ENCODE peak calls at places on chromosome 21, in eight cellular contexts. E is body of pancreas, M is AG04450, D is pancreas, T is fibroblast of the aortic adventitia, L is astrocyte of the cerebellum, W is A549, Z is brain microvascular endothelial cell. F is an unnamed sample.

GRCh38 chr21:31878831-31879230 is 6.0 kb downstream of the HUNK start:
- DNase-seq in M (no peak), Z (no peak), D (no peak), W (no peak), T (no peak), E (no peak), L (no peak), F (no peak)

GRCh38 chr21:35164380-35164779 is 115.3 kb upstream of the RUNX1 start:
- DNase-seq in D (no peak), T (no peak), Z (no peak), E (no peak), M (no peak), L (no peak), W (no peak), F (no peak)

GRCh38 chr21:36816556-36817130 is 117.7 kb downstream of the SIM2 start:
- DNase-seq in T (no peak), D (no peak), M (no peak), Z (no peak), W (no peak), E (no peak), L (no peak), F (no peak)

GRCh38 chr21:42835211-42835610 is 44.1 kb downstream of the WDR4 start:
- DNase-seq in Z (no peak), M (no peak), L (no peak), T (no peak), D (no peak), E (no peak), W (no peak), F (no peak)

GRCh38 chr21:26850116-26850643 is 5.0 kb upstream of the ADAMTS1 start:
- DNase-seq in E (no peak), Z (no peak), T (peak), D (no peak), M (no peak), W (no peak), L (no peak), F (no peak)

GRCh38 chr21:27694667-27695066 is 727.8 kb upstream of the ADAMTS5 start:
- DNase-seq in T (no peak), W (no peak), D (no peak), Z (no peak), M (no peak), L (no peak), E (no peak), F (no peak)

GRCh38 chr21:27647401-27647800 is 680.5 kb upstream of the ADAMTS5 start:
- DNase-seq in D (no peak), M (no peak), T (peak), W (no peak), E (no peak), Z (no peak), L (no peak), F (no peak)

GRCh38 chr21:42307106-42307505 is 8.1 kb downstream of the TFF3 start:
- DNase-seq in Z (no peak), D (no peak), E (no peak), M (no peak), T (no peak), W (no peak), L (no peak), F (no peak)

GRCh38 chr21:42471206-42471605 is 24.8 kb downstream of the RSPH1 start:
- DNase-seq in E (no peak), T (no peak), D (no peak), M (no peak), W (no peak), L (no peak), Z (no peak), F (no peak)

GRCh38 chr21:37699024-37699770 is 217.1 kb downstream of the KCNJ6 start:
- DNase-seq in E (no peak), M (no peak), L (no peak), Z (no peak), W (no peak), T (no peak), D (no peak), F (no peak)

GRCh38 chr21:36065497-36066036 is 4.3 kb upstream of the CBR1 start:
- DNase-seq in T (peak), D (no peak), W (no peak), Z (peak), M (no peak), E (peak), L (no peak), F (no peak)

GRCh38 chr21:33127154-33127893 is 57.4 kb downstream of the OLIG1 start:
- DNase-seq in D (no peak), T (peak), Z (peak), M (peak), W (peak), L (peak), E (peak), F (no peak)

GRCh38 chr21:32653326-32653901 is 41.2 kb upstream of the CFAP298 start:
- DNase-seq in W (peak), M (no peak), Z (peak), L (peak), D (no peak), T (peak), E (peak), F (no peak)

GRCh38 chr21:33685613-33686197 is 43.4 kb downstream of the ITSN1 start:
- DNase-seq in D (no peak), M (peak), Z (peak), T (peak), W (no peak), E (no peak), L (peak), F (peak)

GRCh38 chr21:44874497-44875331 is 1.2 kb upstream of the PTTG1IP start:
- DNase-seq in M (no peak), W (no peak), T (peak), Z (no peak), E (peak), D (peak), L (no peak), F (no peak)

GRCh38 chr21:15015622-15016471 is 49.0 kb downstream of the NRIP1 start:
- DNase-seq in Z (peak), M (peak), T (peak), L (no peak), D (no peak), E (no peak), W (peak), F (peak)

GRCh38 chr21:42557420-42557819 is 43.8 kb downstream of the SLC37A1 start:
- DNase-seq in L (no peak), Z (no peak), D (peak), E (no peak), T (no peak), W (no peak), M (no peak), F (no peak)

GRCh38 chr21:37139902-37140301 is 66.8 kb downstream of the TTC3 start:
- DNase-seq in Z (peak), W (no peak), E (no peak), M (no peak), L (peak), T (no peak), D (no peak), F (peak)

GRCh38 chr21:44316277-44316900 is 16.5 kb downstream of the PFKL start:
- DNase-seq in L (no peak), W (no peak), E (no peak), T (no peak), M (no peak), D (no peak), Z (no peak), F (no peak)

GRCh38 chr21:41817228-41817627 is 50.4 kb upstream of the RIPK4 start:
- DNase-seq in L (peak), M (peak), W (peak), T (peak), D (no peak), Z (peak), E (peak), F (peak)

GRCh38 chr21:16082038-16082816 is 352.4 kb downstream of the USP25 start:
- DNase-seq in W (no peak), L (no peak), D (no peak), T (peak), Z (no peak), E (no peak), M (no peak), F (no peak)
- TF ChIP-seq CTCF in W (peak), L (no peak), D (peak), T (peak), Z (peak), E (peak), M (peak), F (no peak)

GRCh38 chr21:18759267-18759666 is 355.7 kb upstream of the TMPRSS15 start:
- DNase-seq in T (no peak), E (no peak), L (no peak), Z (no peak), M (no peak), W (no peak), D (no peak), F (no peak)

GRCh38 chr21:18760247-18760646 is 356.7 kb upstream of the TMPRSS15 start:
- DNase-seq in E (no peak), M (no peak), Z (no peak), W (no peak), T (no peak), D (no peak), L (no peak), F (no peak)

GRCh38 chr21:18764720-18765119 is 361.1 kb upstream of the TMPRSS15 start:
- DNase-seq in T (no peak), L (no peak), Z (no peak), D (peak), E (no peak), W (no peak), M (no peak), F (no peak)

DNA sequence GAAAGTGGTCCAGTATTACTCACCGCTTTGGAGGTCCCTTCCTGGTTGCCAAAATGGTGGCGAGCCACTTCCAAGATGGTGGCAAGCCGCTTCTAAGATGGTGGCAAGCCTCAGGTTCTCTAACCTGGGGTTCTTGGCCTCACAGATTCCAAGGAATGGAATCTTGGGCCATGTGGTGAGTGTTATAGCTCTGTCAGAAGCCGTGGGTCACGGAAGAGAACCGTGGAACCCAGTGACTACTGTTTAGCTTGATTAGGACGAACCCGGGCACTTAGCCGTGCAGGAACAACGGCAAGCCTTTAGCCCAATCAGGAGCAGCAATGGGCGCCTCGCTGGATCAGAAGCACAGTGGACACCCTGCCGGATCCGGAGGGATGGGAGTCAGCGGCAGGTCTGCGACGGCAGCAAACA is 356.2 kb upstream of the TMPRSS15 start:
- DNase-seq in L (no peak), E (no peak), M (no peak), T (no peak), D (peak), Z (no peak), W (no peak), F (no peak)
- H3K4me3 ChIP-seq in L (no peak), E (no peak), M (no peak), T (no peak), D (no peak), Z (no peak), W (no peak), F (no peak)

DNA sequence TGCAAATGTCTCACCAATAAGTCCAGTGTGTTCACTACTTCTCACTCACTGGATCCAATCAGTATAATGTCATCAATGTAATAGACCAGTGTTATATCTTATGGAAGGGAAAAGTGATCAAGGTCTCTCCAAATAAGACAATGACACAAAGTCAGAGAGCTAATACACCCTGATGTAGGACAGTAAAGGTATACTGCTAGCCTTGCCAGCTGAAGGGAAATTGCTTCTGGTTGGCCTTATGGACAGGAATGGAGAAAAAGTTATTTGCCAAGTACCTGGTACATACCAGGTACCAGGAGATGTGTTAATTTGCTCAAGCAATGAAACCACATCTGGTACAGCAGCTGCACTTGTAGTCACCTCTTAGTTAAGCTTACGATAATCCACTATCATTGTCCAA is 141.0 kb downstream of the LTN1 start:
- DNase-seq in Z (no peak), W (no peak), M (no peak), L (no peak), D (no peak), E (no peak), T (no peak), F (no peak)
- TF ChIP-seq CTCF in Z (no peak), W (no peak), M (no peak), L (no peak), D (no peak), E (no peak), T (no peak), F (no peak)

DNA sequence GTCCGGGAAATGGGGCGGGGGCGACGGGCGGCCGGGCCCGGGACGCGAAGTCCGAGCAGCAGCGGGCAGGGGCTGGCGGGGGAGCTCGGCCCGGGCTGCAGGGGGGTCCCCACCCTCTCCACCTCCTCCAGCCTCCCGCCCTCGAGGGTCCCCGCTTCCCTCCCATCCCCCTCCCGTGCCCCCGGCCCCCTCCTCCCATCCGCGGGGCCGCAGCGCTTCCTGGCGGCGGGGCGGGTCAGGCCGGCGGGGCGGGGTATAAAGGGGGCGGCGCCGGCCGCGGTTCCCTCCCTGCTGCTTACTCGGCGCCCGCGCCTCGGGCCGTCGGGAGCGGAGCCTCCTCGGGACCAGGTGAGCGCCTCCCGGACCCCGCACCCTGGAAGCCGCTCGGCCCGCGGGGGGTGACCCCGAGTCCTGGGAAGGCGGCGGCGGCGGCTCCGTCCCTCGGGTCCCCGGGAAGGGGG is at the start of gene COL6A2:
- DNase-seq in E (peak), T (peak), Z (peak), W (peak), L (no peak), M (no peak), D (peak), F (no peak)
- H3K4me3 ChIP-seq in E (no peak), T (peak), Z (peak), W (peak), L (peak), M (peak), D (peak), F (peak)

GRCh38 chr21:39096754-39097153 is 86.5 kb downstream of the PSMG1 start:
- DNase-seq in D (no peak), L (no peak), M (no peak), W (no peak), T (no peak), E (no peak), Z (no peak), F (no peak)
- TF ChIP-seq CTCF in D (no peak), L (peak), M (no peak), W (no peak), T (no peak), E (no peak), Z (peak), F (no peak)

DNA sequence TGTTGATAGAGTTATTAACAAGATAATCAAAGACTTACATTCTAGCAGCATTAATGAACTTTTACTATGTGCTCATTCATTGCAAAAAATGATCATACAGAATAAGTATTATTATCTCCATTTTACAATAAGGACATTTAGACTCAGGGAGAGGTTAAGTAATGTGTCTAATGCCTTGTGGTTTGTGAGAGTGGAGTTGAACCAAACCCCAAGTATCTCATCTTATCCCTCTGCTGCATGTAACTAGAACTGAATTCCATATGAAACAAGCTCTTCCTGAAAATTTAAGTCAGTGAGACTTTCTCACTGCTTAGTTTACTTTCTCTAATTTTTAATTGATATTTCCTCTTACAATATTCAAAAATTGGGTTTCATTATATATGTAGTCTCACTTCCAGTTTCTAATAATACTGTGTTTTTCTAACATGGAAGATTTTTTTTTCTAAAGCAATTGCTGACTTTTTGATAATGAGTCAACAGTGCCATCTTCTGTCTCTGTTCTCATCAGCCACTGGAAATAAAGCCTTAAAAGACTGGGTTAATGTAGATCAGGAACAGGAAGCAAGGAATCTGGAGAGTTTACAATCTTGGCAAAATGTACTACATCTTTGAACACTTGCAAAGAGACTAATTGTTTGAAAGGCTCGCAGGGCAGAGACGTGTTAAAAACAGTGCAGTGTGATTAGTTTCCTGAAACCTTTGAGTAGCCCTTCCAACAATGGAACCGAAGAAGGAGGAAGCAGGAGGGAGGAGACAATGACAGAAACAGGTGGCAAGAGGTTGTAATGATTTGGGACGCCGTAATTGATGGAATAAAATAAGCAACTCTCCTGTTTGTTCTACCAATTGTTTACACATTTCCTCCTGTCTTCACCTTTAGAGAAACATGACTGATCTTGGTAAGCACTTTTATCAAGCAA is 567.6 kb downstream of the MRPL39 start:
- DNase-seq in L (peak), T (no peak), D (no peak), W (no peak), Z (no peak), M (no peak), E (no peak), F (no peak)
- H3K4me3 ChIP-seq in L (no peak), T (no peak), D (no peak), W (no peak), Z (peak), M (peak), E (no peak), F (no peak)